ENCODE peak calls at places on chromosomes 4 and X, in seven cellular contexts. One of them, this sample, is unnamed.

GRCh38 chrX:70988425-70988824 is 57.5 kb upstream of the SLC7A3 start:
- DNase-seq in caudate nucleus: no peak
- DNase-seq in effector memory CD4-positive, alpha-beta T cell: no peak
- DNase-seq in uterus: no peak
- DNase-seq in CD4-positive, alpha-beta T cell: no peak
- DNase-seq in HL-60: no peak
- DNase-seq in GM23248: no peak
- DNase-seq in this sample: no peak

GRCh38 chrX:24231169-24231568 is 81.6 kb downstream of the ZFX start:
- DNase-seq in caudate nucleus: no peak
- DNase-seq in effector memory CD4-positive, alpha-beta T cell: no peak
- DNase-seq in uterus: peak
- DNase-seq in CD4-positive, alpha-beta T cell: no peak
- DNase-seq in HL-60: no peak
- DNase-seq in GM23248: peak
- DNase-seq in this sample: no peak

GRCh38 chr4:125303058-125303457 is 11.7 kb upstream of the FAT4 start:
- DNase-seq in caudate nucleus: no peak
- DNase-seq in effector memory CD4-positive, alpha-beta T cell: no peak
- DNase-seq in uterus: no peak
- DNase-seq in CD4-positive, alpha-beta T cell: no peak
- DNase-seq in HL-60: no peak
- DNase-seq in GM23248: peak
- DNase-seq in this sample: no peak

GRCh38 chr4:114598191-114599121 is at the start of gene UGT8:
- DNase-seq in caudate nucleus: peak
- DNase-seq in effector memory CD4-positive, alpha-beta T cell: no peak
- DNase-seq in uterus: no peak
- DNase-seq in CD4-positive, alpha-beta T cell: no peak
- DNase-seq in HL-60: no peak
- DNase-seq in GM23248: peak
- DNase-seq in this sample: no peak

GRCh38 chrX:132614297-132614696 is 125.5 kb upstream of the MBNL3 start:
- DNase-seq in caudate nucleus: no peak
- DNase-seq in effector memory CD4-positive, alpha-beta T cell: no peak
- DNase-seq in uterus: no peak
- DNase-seq in CD4-positive, alpha-beta T cell: no peak
- DNase-seq in HL-60: no peak
- DNase-seq in GM23248: peak
- DNase-seq in this sample: no peak

GRCh38 chr4:1462009-1462767 is 55.9 kb upstream of the NKX1-1 start:
- DNase-seq in caudate nucleus: no peak
- DNase-seq in effector memory CD4-positive, alpha-beta T cell: no peak
- DNase-seq in uterus: no peak
- DNase-seq in CD4-positive, alpha-beta T cell: no peak
- DNase-seq in HL-60: no peak
- DNase-seq in GM23248: no peak
- DNase-seq in this sample: no peak

GRCh38 chrX:148371251-148371650 is 129.2 kb upstream of the AFF2 start:
- DNase-seq in caudate nucleus: no peak
- DNase-seq in effector memory CD4-positive, alpha-beta T cell: no peak
- DNase-seq in uterus: no peak
- DNase-seq in CD4-positive, alpha-beta T cell: no peak
- DNase-seq in HL-60: no peak
- DNase-seq in GM23248: no peak
- DNase-seq in this sample: no peak

GRCh38 chr4:175560628-175561027 is 251.4 kb downstream of the GPM6A start:
- DNase-seq in caudate nucleus: no peak
- DNase-seq in effector memory CD4-positive, alpha-beta T cell: no peak
- DNase-seq in uterus: no peak
- DNase-seq in CD4-positive, alpha-beta T cell: no peak
- DNase-seq in HL-60: no peak
- DNase-seq in GM23248: peak
- DNase-seq in this sample: no peak

GRCh38 chrX:6187256-6187655 is 41.4 kb downstream of the NLGN4X start:
- DNase-seq in caudate nucleus: no peak
- DNase-seq in effector memory CD4-positive, alpha-beta T cell: no peak
- DNase-seq in uterus: no peak
- DNase-seq in CD4-positive, alpha-beta T cell: no peak
- DNase-seq in HL-60: no peak
- DNase-seq in GM23248: no peak
- DNase-seq in this sample: no peak

GRCh38 chrX:15269618-15270521 is at the start of gene ASB9:
- DNase-seq in caudate nucleus: no peak
- DNase-seq in effector memory CD4-positive, alpha-beta T cell: no peak
- DNase-seq in uterus: peak
- DNase-seq in CD4-positive, alpha-beta T cell: peak
- DNase-seq in HL-60: no peak
- DNase-seq in GM23248: peak
- DNase-seq in this sample: peak

GRCh38 chr4:1842339-1842895 is 13.5 kb downstream of the LETM1 start:
- DNase-seq in caudate nucleus: no peak
- DNase-seq in effector memory CD4-positive, alpha-beta T cell: no peak
- DNase-seq in uterus: no peak
- DNase-seq in CD4-positive, alpha-beta T cell: no peak
- DNase-seq in HL-60: no peak
- DNase-seq in GM23248: peak
- DNase-seq in this sample: no peak

GRCh38 chr4:165461176-165461835 is 82.5 kb downstream of the CPE start:
- DNase-seq in caudate nucleus: no peak
- DNase-seq in effector memory CD4-positive, alpha-beta T cell: no peak
- DNase-seq in uterus: peak
- DNase-seq in CD4-positive, alpha-beta T cell: no peak
- DNase-seq in HL-60: no peak
- DNase-seq in GM23248: peak
- DNase-seq in this sample: no peak

GRCh38 chr4:139768913-139769312 is 103.3 kb downstream of the MGST2 start:
- DNase-seq in caudate nucleus: no peak
- DNase-seq in effector memory CD4-positive, alpha-beta T cell: no peak
- DNase-seq in uterus: no peak
- DNase-seq in CD4-positive, alpha-beta T cell: no peak
- DNase-seq in HL-60: no peak
- DNase-seq in GM23248: peak
- DNase-seq in this sample: no peak

GRCh38 chr4:16450031-16450430 is 223.8 kb upstream of the TAPT1 start:
- DNase-seq in caudate nucleus: no peak
- DNase-seq in effector memory CD4-positive, alpha-beta T cell: no peak
- DNase-seq in uterus: no peak
- DNase-seq in CD4-positive, alpha-beta T cell: no peak
- DNase-seq in HL-60: no peak
- DNase-seq in GM23248: no peak
- DNase-seq in this sample: no peak
- H3K27ac ChIP-seq in caudate nucleus: no peak
- H3K27ac ChIP-seq in effector memory CD4-positive, alpha-beta T cell: no peak
- H3K27ac ChIP-seq in uterus: no peak
- H3K27ac ChIP-seq in CD4-positive, alpha-beta T cell: no peak
- H3K27ac ChIP-seq in HL-60: no peak
- H3K27ac ChIP-seq in GM23248: no peak
- H3K27ac ChIP-seq in this sample: no peak

GRCh38 chrX:40101430-40101802 is 3.7 kb upstream of the BCOR start:
- DNase-seq in caudate nucleus: no peak
- DNase-seq in effector memory CD4-positive, alpha-beta T cell: no peak
- DNase-seq in uterus: no peak
- DNase-seq in CD4-positive, alpha-beta T cell: no peak
- DNase-seq in HL-60: no peak
- DNase-seq in GM23248: no peak
- DNase-seq in this sample: no peak
- H3K27ac ChIP-seq in caudate nucleus: no peak
- H3K27ac ChIP-seq in effector memory CD4-positive, alpha-beta T cell: no peak
- H3K27ac ChIP-seq in uterus: peak
- H3K27ac ChIP-seq in CD4-positive, alpha-beta T cell: no peak
- H3K27ac ChIP-seq in HL-60: no peak
- H3K27ac ChIP-seq in GM23248: no peak
- H3K27ac ChIP-seq in this sample: no peak

GRCh38 chr4:153241970-153242847 is 38.0 kb downstream of the TRIM2 start:
- DNase-seq in caudate nucleus: no peak
- DNase-seq in effector memory CD4-positive, alpha-beta T cell: no peak
- DNase-seq in uterus: no peak
- DNase-seq in CD4-positive, alpha-beta T cell: no peak
- DNase-seq in HL-60: no peak
- DNase-seq in GM23248: no peak
- DNase-seq in this sample: no peak

GRCh38 chr4:153242848-153243324 is 38.6 kb downstream of the TRIM2 start:
- DNase-seq in caudate nucleus: no peak
- DNase-seq in effector memory CD4-positive, alpha-beta T cell: no peak
- DNase-seq in uterus: no peak
- DNase-seq in CD4-positive, alpha-beta T cell: no peak
- DNase-seq in HL-60: no peak
- DNase-seq in GM23248: no peak
- DNase-seq in this sample: no peak

GRCh38 chr4:153239409-153239808 is 35.2 kb downstream of the TRIM2 start:
- DNase-seq in caudate nucleus: no peak
- DNase-seq in effector memory CD4-positive, alpha-beta T cell: no peak
- DNase-seq in uterus: no peak
- DNase-seq in CD4-positive, alpha-beta T cell: no peak
- DNase-seq in HL-60: no peak
- DNase-seq in GM23248: no peak
- DNase-seq in this sample: no peak

GRCh38 chr4:153243464-153243863 is 39.2 kb downstream of the TRIM2 start:
- DNase-seq in caudate nucleus: no peak
- DNase-seq in effector memory CD4-positive, alpha-beta T cell: no peak
- DNase-seq in uterus: no peak
- DNase-seq in CD4-positive, alpha-beta T cell: no peak
- DNase-seq in HL-60: no peak
- DNase-seq in GM23248: no peak
- DNase-seq in this sample: no peak

GRCh38 chr4:153241295-153241694 is 37.1 kb downstream of the TRIM2 start:
- DNase-seq in caudate nucleus: no peak
- DNase-seq in effector memory CD4-positive, alpha-beta T cell: no peak
- DNase-seq in uterus: no peak
- DNase-seq in CD4-positive, alpha-beta T cell: no peak
- DNase-seq in HL-60: no peak
- DNase-seq in GM23248: no peak
- DNase-seq in this sample: no peak
- H3K27ac ChIP-seq in caudate nucleus: no peak
- H3K27ac ChIP-seq in effector memory CD4-positive, alpha-beta T cell: no peak
- H3K27ac ChIP-seq in uterus: no peak
- H3K27ac ChIP-seq in CD4-positive, alpha-beta T cell: no peak
- H3K27ac ChIP-seq in HL-60: no peak
- H3K27ac ChIP-seq in GM23248: no peak
- H3K27ac ChIP-seq in this sample: no peak

GRCh38 chr4:148056879-148057278 is 325.0 kb downstream of the ARHGAP10 start:
- DNase-seq in caudate nucleus: no peak
- DNase-seq in effector memory CD4-positive, alpha-beta T cell: peak
- DNase-seq in uterus: no peak
- DNase-seq in CD4-positive, alpha-beta T cell: peak
- DNase-seq in HL-60: peak
- DNase-seq in GM23248: peak
- DNase-seq in this sample: peak
- H3K27ac ChIP-seq in caudate nucleus: no peak
- H3K27ac ChIP-seq in effector memory CD4-positive, alpha-beta T cell: no peak
- H3K27ac ChIP-seq in uterus: no peak
- H3K27ac ChIP-seq in CD4-positive, alpha-beta T cell: no peak
- H3K27ac ChIP-seq in HL-60: no peak
- H3K27ac ChIP-seq in GM23248: no peak
- H3K27ac ChIP-seq in this sample: peak

This sample was measured in CD4-positive, CD25-positive, alpha-beta regulatory T cell.